ENCODE peak calls at places on chromosomes 13 and 19, in nine cellular contexts. G, Y, O, F, X, H, B, J and I are unnamed samples.

GRCh38 chr13:20828540-20829364 is 55.0 kb upstream of the EEF1AKMT1 start:
- DNase-seq in X (peak), O (peak), Y (peak), J (peak), F (no peak), H (peak), G (no peak), B (peak), I (peak)

GRCh38 chr13:33999830-34000605 is 182.1 kb downstream of the RFC3 start:
- DNase-seq in Y (no peak), B (no peak), G (no peak), H (no peak), F (no peak), J (no peak), O (no peak), X (no peak), I (no peak)

GRCh38 chr13:76992548-76993001 is 694 bp downstream of the CLN5 start:
- DNase-seq in F (no peak), H (peak), J (no peak), G (no peak), O (peak), Y (peak), B (peak), X (peak), I (peak)

GRCh38 chr19:32339988-32340874 is 5.2 kb upstream of the ZNF507 start:
- DNase-seq in J (peak), O (peak), F (no peak), G (peak), Y (peak), B (peak), H (peak), X (peak), I (peak)

GRCh38 chr19:23789246-23789645 is 30.6 kb upstream of the ZNF681 start:
- DNase-seq in O (no peak), F (no peak), Y (no peak), G (no peak), H (no peak), X (no peak), B (no peak), J (no peak), I (no peak)

GRCh38 chr19:46283771-46284170 is 13.1 kb upstream of the HIF3A start:
- DNase-seq in B (no peak), F (no peak), Y (peak), X (no peak), J (no peak), H (no peak), O (no peak), G (no peak), I (no peak)

GRCh38 chr13:74052402-74052928 is 81.7 kb downstream of the KLF12 start:
- DNase-seq in Y (no peak), H (no peak), G (no peak), X (peak), J (peak), F (no peak), B (no peak), O (no peak), I (no peak)

GRCh38 chr13:24725379-24725778 is 38.6 kb upstream of the RNF17 start:
- DNase-seq in J (no peak), G (no peak), H (no peak), F (no peak), Y (no peak), X (no peak), B (no peak), O (no peak), I (no peak)

GRCh38 chr19:30521937-30522336 is 149.8 kb downstream of the ZNF536 start:
- DNase-seq in X (no peak), J (no peak), O (no peak), H (no peak), Y (no peak), B (no peak), F (no peak), G (no peak), I (no peak)

GRCh38 chr19:33622505-33622808 is 704 bp downstream of the CHST8 start:
- DNase-seq in H (no peak), J (no peak), G (no peak), O (peak), Y (no peak), B (peak), X (peak), F (no peak), I (no peak)

GRCh38 chr19:15551183-15552004 is 43.1 kb downstream of the CYP4F22 start:
- DNase-seq in F (no peak), Y (no peak), O (no peak), G (peak), J (peak), B (peak), X (peak), H (no peak), I (no peak)

GRCh38 chr19:2575734-2576481 is 100.0 kb downstream of the GADD45B start:
- DNase-seq in Y (peak), F (peak), B (no peak), H (peak), X (no peak), O (no peak), J (peak), G (no peak), I (peak)

GRCh38 chr19:46913852-46914430 is 53.1 kb downstream of the ARHGAP35 start:
- DNase-seq in J (no peak), B (no peak), O (no peak), H (peak), F (no peak), G (no peak), X (no peak), Y (no peak), I (peak)

GRCh38 chr13:40430234-40430633 is 236.2 kb downstream of the FOXO1 start:
- DNase-seq in J (no peak), F (no peak), G (no peak), O (peak), X (no peak), B (peak), Y (no peak), H (no peak), I (no peak)

GRCh38 chr19:3121821-3122511 is 13.9 kb upstream of the GNA15 start:
- DNase-seq in F (no peak), Y (no peak), J (no peak), G (peak), O (no peak), X (no peak), B (no peak), H (no peak), I (no peak)

GRCh38 chr19:10836478-10837325 is 690 bp upstream of the TMED1 start:
- DNase-seq in F (no peak), Y (peak), G (peak), H (no peak), X (peak), O (no peak), B (peak), J (no peak), I (peak)

GRCh38 chr13:87884874-87885273 is 213.7 kb downstream of the SLITRK5 start:
- DNase-seq in X (peak), Y (no peak), O (peak), F (peak), J (no peak), G (no peak), B (no peak), H (peak), I (no peak)

GRCh38 chr13:25141042-25141441 is 31.0 kb downstream of the AMER2 start:
- DNase-seq in O (no peak), B (no peak), J (no peak), F (no peak), Y (no peak), H (no peak), X (no peak), G (no peak), I (no peak)

GRCh38 chr19:47663911-47664771 is 49.1 kb upstream of the EHD2 start:
- DNase-seq in O (no peak), B (no peak), F (peak), Y (peak), X (no peak), J (peak), G (no peak), H (peak), I (peak)

GRCh38 chr13:107006646-107007045 is 438.7 kb upstream of the ARGLU1 start:
- DNase-seq in H (no peak), O (no peak), B (no peak), G (no peak), Y (no peak), F (no peak), J (no peak), X (no peak), I (peak)

GRCh38 chr19:7552781-7553180 is 17.3 kb downstream of the PNPLA6 start:
- DNase-seq in B (no peak), G (no peak), O (no peak), H (no peak), J (no peak), X (no peak), F (no peak), Y (no peak), I (no peak)

GRCh38 chr19:41821003-41821735 is 23.3 kb downstream of the LYPD4 start:
- DNase-seq in H (no peak), O (peak), B (peak), J (peak), F (no peak), Y (no peak), X (peak), G (no peak), I (no peak)

GRCh38 chr13:94343243-94343585 is 136.3 kb downstream of the DCT start:
- DNase-seq in O (peak), H (peak), J (no peak), F (no peak), X (no peak), Y (no peak), G (no peak), B (peak), I (no peak)

GRCh38 chr13:20799726-20800416 is 26.1 kb upstream of the EEF1AKMT1 start:
- DNase-seq in F (no peak), B (no peak), J (no peak), O (no peak), H (no peak), G (no peak), X (no peak), Y (no peak), I (peak)

GRCh38 chr19:46604781-46605355 is 3.7 kb downstream of the CALM3 start:
- DNase-seq in J (no peak), F (no peak), X (no peak), H (no peak), Y (no peak), O (no peak), B (no peak), G (peak), I (no peak)

GRCh38 chr19:46018729-46019251 is 4.1 kb downstream of the PGLYRP1 start:
- DNase-seq in B (no peak), Y (no peak), J (no peak), G (no peak), O (no peak), X (no peak), H (no peak), F (no peak), I (no peak)

GRCh38 chr13:104408733-104409132 is 1342.5 kb upstream of the SLC10A2 start:
- DNase-seq in J (no peak), B (no peak), F (no peak), X (no peak), H (peak), Y (no peak), G (no peak), O (no peak), I (no peak)

GRCh38 chr19:4609878-4610511 is 29.3 kb upstream of the TNFAIP8L1 start:
- DNase-seq in Y (peak), F (no peak), J (no peak), O (no peak), B (peak), G (peak), X (peak), H (no peak), I (no peak)

GRCh38 chr13:44498969-44499368 is 77.2 kb downstream of the TSC22D1 start:
- DNase-seq in B (no peak), H (no peak), O (no peak), F (no peak), X (no peak), J (no peak), G (no peak), Y (no peak), I (peak)

GRCh38 chr13:51867062-51867461 is 5.3 kb downstream of the CCDC70 start:
- DNase-seq in X (no peak), B (no peak), O (no peak), G (no peak), Y (no peak), H (no peak), J (no peak), F (no peak), I (no peak)

GRCh38 chr13:23069571-23069970 is 111.2 kb upstream of the SGCG start:
- DNase-seq in H (no peak), X (no peak), J (no peak), G (no peak), B (no peak), Y (no peak), F (peak), O (no peak), I (peak)

GRCh38 chr13:26563713-26564112 is 6.2 kb downstream of the WASF3 start:
- DNase-seq in O (no peak), H (no peak), F (no peak), B (no peak), J (no peak), X (no peak), G (no peak), Y (no peak), I (no peak)

GRCh38 chr13:50483416-50483815 is 360.1 kb downstream of the DLEU7 start:
- DNase-seq in F (no peak), H (no peak), G (no peak), B (no peak), J (no peak), X (no peak), O (no peak), Y (no peak), I (no peak)

GRCh38 chr13:75308222-75308621 is 173.7 kb downstream of the TBC1D4 start:
- DNase-seq in H (no peak), F (no peak), J (no peak), X (no peak), Y (no peak), O (no peak), B (no peak), G (no peak), I (no peak)

GRCh38 chr13:110387451-110388140 is 80.5 kb downstream of the COL4A2 start:
- DNase-seq in X (peak), F (no peak), B (no peak), G (peak), J (no peak), H (peak), O (peak), Y (peak), I (no peak)
- H3K4me3 ChIP-seq in X (no peak), F (peak), B (no peak), G (no peak), J (no peak), H (no peak), O (no peak), Y (peak), I (no peak)

DNA sequence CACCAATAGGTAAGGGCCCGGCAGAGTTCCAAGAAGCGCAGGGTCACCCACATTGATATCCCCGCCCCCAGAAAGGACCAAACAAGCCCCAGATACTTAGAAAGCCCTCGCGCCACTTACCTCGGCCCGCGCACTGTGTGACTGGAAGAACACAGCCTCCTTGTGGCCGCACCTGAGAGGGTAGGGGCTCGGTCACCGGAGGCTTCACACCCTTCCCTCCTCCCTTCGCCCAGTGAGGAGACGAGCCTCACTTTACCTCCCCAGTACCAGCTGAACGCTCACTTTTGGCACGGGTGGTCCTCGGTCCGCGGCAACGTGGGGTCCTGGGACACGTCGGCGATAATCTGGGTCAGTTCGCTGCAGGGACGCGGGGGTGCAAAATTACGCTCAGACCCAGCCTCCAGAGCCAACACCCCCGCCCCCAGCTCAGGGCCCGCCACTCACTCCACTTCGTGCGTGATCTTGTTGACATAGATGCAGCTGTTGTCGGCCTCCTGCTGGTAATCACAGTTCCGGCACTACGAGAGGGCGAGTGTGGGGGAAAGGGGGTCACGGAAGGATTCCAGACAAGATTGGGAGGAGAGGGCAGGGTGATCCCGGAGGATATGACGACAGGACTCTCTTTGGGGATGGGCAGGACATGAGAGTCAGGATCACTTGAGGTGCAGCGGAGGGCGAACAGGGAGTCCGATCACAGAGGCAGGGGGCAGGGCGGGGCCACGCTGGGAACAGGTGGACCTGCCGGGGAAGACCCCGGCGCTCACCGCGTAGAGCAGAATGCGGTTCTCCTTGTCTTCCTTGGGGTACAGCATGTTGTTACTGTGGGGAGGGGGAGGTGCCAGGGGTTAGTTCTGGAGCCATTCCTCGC is 546 bp downstream of the POLR2I start:
- DNase-seq in Y (peak), H (no peak), X (peak), J (no peak), O (peak), B (peak), F (no peak), G (peak), I (peak)
- TF ChIP-seq CTCF in Y (no peak), H (peak), X (peak), J (peak), O (no peak), B (peak), F (peak), G (no peak), I (peak)

DNA sequence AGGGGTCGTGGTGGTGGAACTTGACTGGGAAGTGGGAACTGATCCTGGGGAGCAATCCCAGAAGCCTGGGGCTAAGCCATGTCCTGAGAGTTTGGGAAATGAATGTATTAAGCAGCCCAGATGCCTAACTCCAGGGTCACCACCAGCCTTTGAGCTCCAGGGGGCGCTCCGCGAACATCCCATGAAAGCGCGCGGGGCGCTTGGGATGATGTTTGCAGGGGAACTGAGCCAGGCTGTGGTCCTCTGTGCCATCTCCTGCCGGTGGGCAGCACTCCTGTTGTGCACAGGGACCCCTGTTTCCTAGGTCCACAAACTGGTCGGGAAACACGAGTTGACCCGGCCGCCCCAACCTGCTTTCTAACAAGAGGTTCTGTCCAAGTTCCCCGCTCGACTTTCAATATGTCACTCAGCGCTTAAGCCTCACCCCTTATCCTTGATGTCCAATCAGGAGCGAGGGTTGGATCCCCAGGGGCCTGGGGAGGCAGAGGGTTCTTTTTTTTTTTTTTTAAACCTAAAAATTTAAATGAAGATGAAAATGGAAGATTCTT is 14.4 kb downstream of the LEUTX start:
- DNase-seq in J (peak), Y (peak), O (peak), H (peak), G (peak), X (peak), B (peak), F (peak), I (peak)
- H3K4me3 ChIP-seq in J (peak), Y (peak), O (peak), H (peak), G (peak), X (peak), B (peak), F (peak), I (peak)

GRCh38 chr13:98485561-98485960 is 91.3 kb downstream of the STK24 start:
- DNase-seq in Y (no peak), B (no peak), O (no peak), H (no peak), J (no peak), F (no peak), X (no peak), G (no peak), I (no peak)

GRCh38 chr13:98486412-98486811 is 90.5 kb downstream of the STK24 start:
- DNase-seq in B (peak), F (no peak), H (no peak), Y (no peak), O (no peak), J (no peak), X (no peak), G (no peak), I (no peak)

GRCh38 chr13:98482476-98483444 is 94.1 kb downstream of the STK24 start:
- DNase-seq in F (no peak), X (peak), H (peak), J (no peak), G (peak), O (peak), B (peak), Y (peak), I (peak)

GRCh38 chr13:98483636-98484288 is 93.1 kb downstream of the STK24 start:
- DNase-seq in J (no peak), H (no peak), B (no peak), G (no peak), O (no peak), F (no peak), X (no peak), Y (no peak), I (peak)

DNA sequence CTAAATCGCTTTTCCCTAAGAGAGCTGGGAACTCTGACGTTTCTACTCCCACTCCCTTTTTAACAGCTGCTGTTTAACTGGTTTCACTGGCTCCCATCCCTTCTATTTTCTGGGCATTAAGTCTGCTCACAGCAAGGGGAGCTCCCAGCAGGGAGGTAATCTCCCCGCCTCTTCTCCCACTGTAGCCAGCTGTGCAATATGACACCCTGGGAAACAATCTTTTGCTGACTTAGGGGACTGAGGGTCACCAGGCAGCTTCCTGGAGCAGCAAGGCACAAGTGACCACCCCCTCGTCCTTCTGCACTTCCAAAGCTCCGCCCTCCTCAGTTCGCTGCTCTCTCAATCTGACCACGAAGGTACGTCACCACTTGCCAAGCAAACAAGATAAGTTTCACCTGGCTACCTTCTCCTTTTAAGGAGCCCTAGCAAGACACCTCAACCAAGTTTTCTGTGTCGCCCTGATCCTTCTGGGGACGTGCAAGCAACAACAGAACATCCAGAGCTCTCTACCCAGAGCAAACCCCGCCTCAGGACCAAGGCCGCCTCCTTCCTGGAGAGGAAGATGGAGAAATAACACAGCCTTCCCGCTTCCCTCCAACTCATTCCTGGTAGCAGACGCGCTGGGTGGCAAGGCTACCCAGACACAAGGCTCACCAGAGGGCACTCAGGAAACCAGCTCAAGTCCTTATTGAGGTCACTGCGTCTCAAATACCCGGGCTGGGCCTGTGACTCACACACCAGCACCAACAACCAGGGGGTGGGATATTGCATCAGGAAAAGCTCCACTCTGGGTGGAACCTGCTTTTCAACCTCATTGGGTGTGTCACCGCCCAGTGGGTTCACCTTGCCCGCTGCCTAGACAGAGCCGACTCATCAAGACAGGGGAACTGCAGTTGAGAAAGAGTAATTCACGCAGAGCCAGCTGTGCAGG is 92.4 kb downstream of the STK24 start:
- DNase-seq in O (peak), H (peak), Y (peak), X (peak), B (peak), J (peak), G (peak), F (no peak), I (peak)
- TF ChIP-seq CTCF in O (no peak), H (no peak), Y (no peak), X (no peak), B (no peak), J (no peak), G (no peak), F (no peak), I (peak)

GRCh38 chr19:17686027-17686511 is 2.1 kb downstream of the UNC13A start:
- DNase-seq in X (peak), F (no peak), Y (peak), J (no peak), H (peak), B (no peak), O (peak), G (no peak), I (no peak)

GRCh38 chr19:17684256-17684655 is 3.9 kb downstream of the UNC13A start:
- DNase-seq in H (no peak), X (no peak), B (no peak), F (no peak), Y (no peak), O (no peak), J (no peak), G (no peak), I (no peak)

GRCh38 chr19:17687141-17687856 is 855 bp downstream of the UNC13A start:
- DNase-seq in H (no peak), F (no peak), B (peak), J (no peak), G (no peak), O (peak), X (peak), Y (no peak), I (no peak)

GRCh38 chr19:17686592-17687042 is 1.5 kb downstream of the UNC13A start:
- DNase-seq in O (peak), H (peak), B (peak), F (no peak), X (peak), G (no peak), J (no peak), Y (peak), I (no peak)

GRCh38 chr19:17685451-17686026 is 2.6 kb downstream of the UNC13A start:
- DNase-seq in J (no peak), G (no peak), H (no peak), X (peak), Y (no peak), B (no peak), O (no peak), F (no peak), I (no peak)
- H3K4me3 ChIP-seq in J (no peak), G (no peak), H (no peak), X (peak), Y (no peak), B (no peak), O (no peak), F (no peak), I (no peak)